ENCODE peak calls at places on chromosomes 11 and 22, in four cellular contexts. Q is SK-N-SH, C is K562, Z is HCT116. H is an unnamed sample.

GRCh38 chr11:26522912-26523610 is 49.0 kb downstream of the MUC15 start:
- DNase-seq in Q (no peak), C (no peak), Z (no peak), H (no peak)

GRCh38 chr11:34318111-34319037 is 39.4 kb downstream of the ABTB2 start:
- DNase-seq in Z (no peak), Q (no peak), C (no peak), H (no peak)

GRCh38 chr11:86176165-86176884 is 68.2 kb upstream of the EED start:
- DNase-seq in Z (no peak), Q (no peak), C (peak; percentile 75), H (no peak)

GRCh38 chr11:78210000-78210608 is 21.4 kb downstream of the USP35 start:
- DNase-seq in Q (no peak), C (no peak), Z (no peak), H (peak; percentile 20)

GRCh38 chr22:40156001-40156516 is 21.7 kb upstream of the TNRC6B start:
- DNase-seq in Z (peak; percentile 51), Q (no peak), C (peak; percentile 68), H (no peak)

GRCh38 chr11:128328955-128329551 is 258.3 kb downstream of the ETS1 start:
- DNase-seq in C (no peak), Q (no peak), Z (no peak), H (no peak)

GRCh38 chr11:3827434-3828186 is 13.1 kb downstream of the RHOG start:
- DNase-seq in Z (no peak), C (no peak), Q (no peak), H (no peak)

GRCh38 chr11:134170177-134170908 is 53.4 kb downstream of the NCAPD3 start:
- DNase-seq in Q (no peak), Z (no peak), C (no peak), H (no peak)

GRCh38 chr11:100602716-100603115 is 84.4 kb upstream of the ARHGAP42 start:
- DNase-seq in Q (no peak), C (no peak), Z (no peak), H (no peak)

GRCh38 chr22:41983516-41983915 is 14.3 kb downstream of the SEPTIN3 start:
- DNase-seq in Z (no peak), C (no peak), Q (no peak), H (no peak)
- H3K9ac ChIP-seq in Z (no peak overlapping the region), C (no peak overlapping the region), Q (no peak overlapping the region), H (no peak overlapping the region)

GRCh38 chr11:132538642-132539041 is 993.7 kb downstream of the OPCML start:
- DNase-seq in Q (no peak), C (no peak), Z (no peak), H (no peak)
- H3K4me2 ChIP-seq in Q (no peak overlapping the region), C (no peak overlapping the region), Z (no peak overlapping the region), H (no peak overlapping the region)

DNA sequence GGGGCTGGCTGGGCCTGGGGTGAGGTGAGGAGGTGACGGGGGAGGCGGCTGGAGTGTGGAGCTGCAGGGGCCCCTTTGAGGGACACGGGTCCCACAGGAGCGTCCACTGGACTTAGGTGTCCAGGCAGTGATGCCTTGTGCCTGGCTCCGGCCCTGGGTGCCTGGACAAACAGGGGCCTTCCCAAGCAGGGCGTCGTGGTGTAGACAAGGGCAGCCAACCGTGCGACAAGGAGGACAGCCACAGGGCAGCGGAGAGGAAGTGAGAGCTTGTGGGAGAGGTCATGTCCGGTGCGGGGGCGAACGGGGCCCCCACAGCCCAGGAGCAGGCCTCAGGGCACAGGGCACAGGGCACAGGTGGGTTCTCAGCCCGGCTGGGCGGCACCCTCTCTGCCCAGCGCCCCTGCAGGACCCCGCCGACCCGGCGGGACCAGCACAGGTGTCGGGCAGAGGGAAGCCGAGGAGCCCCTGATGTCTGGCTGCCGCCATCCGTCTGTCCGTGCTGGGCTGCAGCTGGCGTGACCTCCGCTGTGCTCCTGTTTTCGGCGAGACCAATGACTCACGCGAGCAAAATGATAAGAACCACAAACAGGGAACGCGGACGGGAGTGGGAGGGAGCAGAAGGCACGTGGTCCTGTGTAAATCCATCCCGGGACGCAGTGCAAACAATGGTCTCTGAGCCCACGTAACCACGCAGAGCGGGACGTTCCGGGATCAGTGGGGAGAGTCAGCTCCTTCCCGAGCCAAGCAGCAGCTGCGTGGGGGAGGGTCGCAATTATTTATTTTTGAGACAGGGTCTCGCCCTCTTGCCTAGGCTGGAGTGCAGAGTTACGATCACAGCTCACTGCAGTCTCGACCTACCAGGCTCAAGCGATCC is 49.1 kb upstream of the A4GALT start:
- DNase-seq in C (peak; percentile 44), Z (no peak), Q (no peak), H (no peak)
- H3K9ac ChIP-seq in C (peak overlapping the region; percentile 68), Z (no peak overlapping the region), Q (no peak overlapping the region), H (no peak overlapping the region)

GRCh38 chr11:130525307-130525706 is 76.9 kb downstream of the ADAMTS15 start:
- DNase-seq in C (no peak), Z (no peak), Q (no peak), H (no peak)

GRCh38 chr11:130522284-130522961 is 74.0 kb downstream of the ADAMTS15 start:
- DNase-seq in Z (peak; percentile 48), C (peak; percentile 80), Q (peak; percentile 70), H (no peak)

GRCh38 chr11:130523166-130523565 is 74.7 kb downstream of the ADAMTS15 start:
- DNase-seq in Z (no peak), Q (no peak), C (no peak), H (no peak)

GRCh38 chr11:130523609-130524008 is 75.2 kb downstream of the ADAMTS15 start:
- DNase-seq in Z (no peak), C (no peak), Q (no peak), H (no peak)

GRCh38 chr11:130524132-130524790 is 75.8 kb downstream of the ADAMTS15 start:
- DNase-seq in Z (no peak), C (no peak), Q (no peak), H (no peak)
- H3K4me2 ChIP-seq in Z (no peak overlapping the region), C (no peak overlapping the region), Q (no peak overlapping the region), H (no peak overlapping the region)

GRCh38 chr22:35726398-35726797 is 8.7 kb downstream of the APOL5 start:
- DNase-seq in Z (no peak), C (no peak), Q (no peak), H (no peak)
- H3K9ac ChIP-seq in Z (no peak overlapping the region), C (no peak overlapping the region), Q (no peak overlapping the region), H (no peak overlapping the region)

H was measured in DND-41.